ENCODE peak calls at places on chromosomes 11 and 22, in six cellular contexts. One of them, this sample, is unnamed.

GRCh38 chr22:36470162-36470993 is 11.1 kb downstream of the TXN2 start:
- DNase-seq in fibroblast of mammary gland: peak; percentile 87
- DNase-seq in NB4: peak; percentile 91
- DNase-seq in IMR-90: peak; percentile 89
- DNase-seq in HFF-Myc: peak; percentile 80
- DNase-seq in A549: peak; percentile 55
- DNase-seq in this sample: peak; percentile 85

GRCh38 chr11:57546869-57547518 is 9.6 kb downstream of the SMTNL1 start:
- DNase-seq in A549: peak; percentile 59
- DNase-seq in IMR-90: peak; percentile 72
- DNase-seq in HFF-Myc: no peak
- DNase-seq in fibroblast of mammary gland: peak; percentile 69
- DNase-seq in NB4: peak; percentile 44
- DNase-seq in this sample: peak; percentile 26

GRCh38 chr11:46895821-46896220 is 22.5 kb downstream of the LRP4 start:
- DNase-seq in IMR-90: no peak
- DNase-seq in A549: no peak
- DNase-seq in fibroblast of mammary gland: no peak
- DNase-seq in NB4: no peak
- DNase-seq in HFF-Myc: no peak
- DNase-seq in this sample: peak; percentile 77

GRCh38 chr11:69442807-69443137 is 38.7 kb upstream of the LINC01488 start:
- DNase-seq in NB4: no peak
- DNase-seq in HFF-Myc: peak; percentile 51
- DNase-seq in fibroblast of mammary gland: peak; percentile 48
- DNase-seq in A549: no peak
- DNase-seq in IMR-90: peak; percentile 60
- DNase-seq in this sample: no peak

GRCh38 chr22:23696326-23696851 is 5.6 kb downstream of the RGL4 start:
- DNase-seq in NB4: peak; percentile 92
- DNase-seq in HFF-Myc: no peak
- DNase-seq in IMR-90: peak; percentile 56
- DNase-seq in A549: no peak
- DNase-seq in fibroblast of mammary gland: no peak
- DNase-seq in this sample: no peak

GRCh38 chr11:67501854-67502253 is 3.3 kb downstream of the PITPNM1 start:
- DNase-seq in A549: no peak
- DNase-seq in fibroblast of mammary gland: no peak
- DNase-seq in NB4: no peak
- DNase-seq in HFF-Myc: no peak
- DNase-seq in IMR-90: no peak
- DNase-seq in this sample: no peak

GRCh38 chr11:71977743-71978418 is 20.8 kb upstream of the IL18BP start:
- DNase-seq in A549: peak; percentile 44
- DNase-seq in HFF-Myc: no peak
- DNase-seq in fibroblast of mammary gland: peak; percentile 63
- DNase-seq in IMR-90: peak; percentile 57
- DNase-seq in NB4: peak; percentile 78
- DNase-seq in this sample: peak; percentile 66

GRCh38 chr11:58998480-58999290 is 59.4 kb downstream of the GLYATL1 start:
- DNase-seq in A549: no peak
- DNase-seq in HFF-Myc: no peak
- DNase-seq in NB4: no peak
- DNase-seq in fibroblast of mammary gland: no peak
- DNase-seq in IMR-90: no peak
- DNase-seq in this sample: no peak

GRCh38 chr11:2719831-2720603 is 20.2 kb upstream of the KCNQ1OT1 start:
- DNase-seq in NB4: no peak
- DNase-seq in fibroblast of mammary gland: no peak
- DNase-seq in A549: no peak
- DNase-seq in HFF-Myc: no peak
- DNase-seq in IMR-90: no peak
- DNase-seq in this sample: no peak

GRCh38 chr11:11980841-11981308 is 27.6 kb downstream of the DKK3 start:
- DNase-seq in IMR-90: peak; percentile 55
- DNase-seq in fibroblast of mammary gland: peak; percentile 38
- DNase-seq in HFF-Myc: no peak
- DNase-seq in A549: no peak
- DNase-seq in NB4: no peak
- DNase-seq in this sample: no peak

GRCh38 chr22:41998361-41999261 is at the start of gene WBP2NL:
- DNase-seq in IMR-90: peak; percentile 51
- DNase-seq in NB4: no peak
- DNase-seq in HFF-Myc: no peak
- DNase-seq in A549: peak; percentile 78
- DNase-seq in fibroblast of mammary gland: peak; percentile 72
- DNase-seq in this sample: no peak

GRCh38 chr11:107040447-107041444 is 22.5 kb upstream of the GUCY1A2 start:
- DNase-seq in HFF-Myc: no peak
- DNase-seq in NB4: peak; percentile 89
- DNase-seq in IMR-90: peak; percentile 23
- DNase-seq in fibroblast of mammary gland: peak; percentile 91
- DNase-seq in A549: no peak
- DNase-seq in this sample: peak; percentile 61

DNA sequence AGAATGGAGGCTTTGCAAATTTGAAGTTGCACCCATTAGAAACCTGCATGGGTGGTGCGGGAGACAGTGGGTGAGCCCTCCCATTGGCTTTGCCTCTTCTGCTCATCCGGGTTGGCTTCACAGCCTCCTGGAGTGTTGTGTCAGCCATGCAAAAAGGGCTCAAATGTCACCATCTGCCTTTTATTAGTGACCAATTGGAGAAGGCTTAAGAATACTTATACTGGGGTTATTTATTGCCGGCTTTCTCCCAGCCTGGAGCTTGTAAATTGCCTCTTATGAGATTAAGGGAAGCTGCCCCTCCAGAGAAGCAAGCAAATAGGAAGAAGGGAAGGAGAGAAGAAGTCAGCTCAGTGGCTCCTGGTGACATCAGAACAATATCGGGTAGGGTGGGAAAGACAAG is 182.6 kb downstream of the ST3GAL4 start:
- DNase-seq in A549: no peak
- DNase-seq in HFF-Myc: peak; percentile 26
- DNase-seq in fibroblast of mammary gland: no peak
- DNase-seq in NB4: no peak
- DNase-seq in IMR-90: no peak
- DNase-seq in this sample: no peak
- TF ChIP-seq CTCF in A549: no peak
- TF ChIP-seq CTCF in HFF-Myc: no peak
- TF ChIP-seq CTCF in fibroblast of mammary gland: no peak
- TF ChIP-seq CTCF in NB4: no peak
- TF ChIP-seq CTCF in IMR-90: no peak
- TF ChIP-seq CTCF in this sample: no peak

DNA sequence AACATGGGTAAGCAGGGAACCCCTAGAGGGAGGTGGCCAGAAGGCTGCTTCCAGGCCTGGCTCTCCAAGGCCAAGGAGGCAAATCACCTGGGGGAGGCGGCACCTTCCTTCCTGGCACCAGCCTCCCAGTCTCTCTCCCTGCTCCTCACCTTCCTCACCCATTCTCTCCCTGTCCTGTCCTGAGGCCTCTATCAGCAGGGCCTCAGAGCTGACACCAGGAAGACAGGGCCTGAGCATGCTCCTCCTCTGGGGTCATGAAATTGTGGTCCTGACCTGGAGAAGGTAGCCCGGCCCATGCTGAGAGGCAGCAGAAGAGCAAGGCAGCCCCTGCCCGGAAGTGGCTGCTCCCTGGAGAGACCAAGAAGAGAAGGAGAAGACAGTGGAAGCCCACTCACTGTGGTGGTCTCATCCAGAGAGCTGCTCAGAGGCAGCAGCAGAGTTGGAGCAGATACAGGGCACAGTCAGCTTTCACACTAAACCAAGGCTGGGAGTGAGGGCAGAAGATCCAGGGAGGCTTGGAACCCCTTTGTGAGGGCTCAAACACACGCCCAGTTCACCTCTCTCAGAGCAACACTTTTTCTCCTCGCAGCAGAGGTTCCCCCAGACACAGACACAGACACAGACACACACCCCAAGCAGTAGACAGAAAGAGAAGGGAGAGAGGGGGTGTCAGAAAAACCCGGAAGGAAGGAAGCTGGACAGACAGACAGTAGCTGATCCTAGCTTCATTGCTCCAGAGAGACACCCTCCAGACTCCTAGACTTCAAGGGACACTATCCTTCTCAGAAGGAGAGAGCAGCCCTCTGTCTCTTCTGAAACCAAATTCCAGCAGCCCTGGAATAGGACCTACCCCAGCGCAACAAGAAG is 1.8 kb downstream of the BCL9L start:
- DNase-seq in A549: no peak
- DNase-seq in HFF-Myc: no peak
- DNase-seq in fibroblast of mammary gland: no peak
- DNase-seq in NB4: no peak
- DNase-seq in IMR-90: no peak
- DNase-seq in this sample: peak; percentile 38
- TF ChIP-seq CTCF in A549: no peak
- TF ChIP-seq CTCF in HFF-Myc: no peak
- TF ChIP-seq CTCF in fibroblast of mammary gland: no peak
- TF ChIP-seq CTCF in NB4: no peak
- TF ChIP-seq CTCF in IMR-90: no peak
- TF ChIP-seq CTCF in this sample: no peak

GRCh38 chr22:34975721-34976120 is 90.2 kb upstream of the ISX start:
- DNase-seq in fibroblast of mammary gland: no peak
- DNase-seq in IMR-90: no peak
- DNase-seq in NB4: peak; percentile 20
- DNase-seq in A549: no peak
- DNase-seq in HFF-Myc: no peak
- DNase-seq in this sample: no peak
- TF ChIP-seq CTCF in fibroblast of mammary gland: no peak
- TF ChIP-seq CTCF in IMR-90: no peak
- TF ChIP-seq CTCF in NB4: peak; percentile 20
- TF ChIP-seq CTCF in A549: peak; percentile 7
- TF ChIP-seq CTCF in HFF-Myc: no peak
- TF ChIP-seq CTCF in this sample: no peak

GRCh38 chr11:612201-612960 is 3.4 kb downstream of the IRF7 start:
- DNase-seq in fibroblast of mammary gland: peak; percentile 29
- DNase-seq in IMR-90: peak; percentile 22
- DNase-seq in HFF-Myc: no peak
- DNase-seq in A549: peak; percentile 35
- DNase-seq in NB4: peak; percentile 64
- DNase-seq in this sample: peak; percentile 48
- TF ChIP-seq CTCF in fibroblast of mammary gland: peak; percentile 24
- TF ChIP-seq CTCF in IMR-90: peak; percentile 17
- TF ChIP-seq CTCF in HFF-Myc: peak; percentile 22
- TF ChIP-seq CTCF in A549: no peak
- TF ChIP-seq CTCF in NB4: peak; percentile 33
- TF ChIP-seq CTCF in this sample: peak; percentile 20

This sample was measured in MCF 10A.